ENCODE peak calls at places on chromosomes 4 and X, in eight cellular contexts. One of them, this sample, is unnamed.

GRCh38 chr4:145099653-145100052 is 1.5 kb downstream of the ABCE1 start:
- DNase-seq in activated effector memory CD4-positive, alpha-beta T cell treated with Interleukin-2 at 50 U/mL for 16 hours: no peak
- DNase-seq in A549: no peak
- DNase-seq in T-helper 2 cell: no peak
- DNase-seq in naive thymus-derived CD8-positive, alpha-beta T cell: no peak
- DNase-seq in cardiac muscle cell: peak
- DNase-seq in endothelial cell: no peak
- DNase-seq in Caki2: no peak
- DNase-seq in this sample: no peak

GRCh38 chrX:48569958-48570357 is 4.3 kb upstream of the RBM3 start:
- DNase-seq in activated effector memory CD4-positive, alpha-beta T cell treated with Interleukin-2 at 50 U/mL for 16 hours: no peak
- DNase-seq in A549: no peak
- DNase-seq in T-helper 2 cell: no peak
- DNase-seq in naive thymus-derived CD8-positive, alpha-beta T cell: no peak
- DNase-seq in cardiac muscle cell: no peak
- DNase-seq in endothelial cell: no peak
- DNase-seq in Caki2: no peak
- DNase-seq in this sample: no peak

GRCh38 chr4:28225689-28226353 is 1365.2 kb downstream of the STIM2 start:
- DNase-seq in activated effector memory CD4-positive, alpha-beta T cell treated with Interleukin-2 at 50 U/mL for 16 hours: no peak
- DNase-seq in A549: no peak
- DNase-seq in T-helper 2 cell: no peak
- DNase-seq in naive thymus-derived CD8-positive, alpha-beta T cell: no peak
- DNase-seq in cardiac muscle cell: peak
- DNase-seq in endothelial cell: no peak
- DNase-seq in Caki2: no peak
- DNase-seq in this sample: no peak

GRCh38 chr4:74262522-74262921 is 45.7 kb upstream of the EPGN start:
- DNase-seq in activated effector memory CD4-positive, alpha-beta T cell treated with Interleukin-2 at 50 U/mL for 16 hours: no peak
- DNase-seq in A549: no peak
- DNase-seq in T-helper 2 cell: no peak
- DNase-seq in naive thymus-derived CD8-positive, alpha-beta T cell: no peak
- DNase-seq in cardiac muscle cell: peak
- DNase-seq in endothelial cell: no peak
- DNase-seq in Caki2: no peak
- DNase-seq in this sample: no peak

GRCh38 chr4:98444371-98444770 is 183.2 kb downstream of the RAP1GDS1 start:
- DNase-seq in activated effector memory CD4-positive, alpha-beta T cell treated with Interleukin-2 at 50 U/mL for 16 hours: no peak
- DNase-seq in A549: no peak
- DNase-seq in T-helper 2 cell: no peak
- DNase-seq in naive thymus-derived CD8-positive, alpha-beta T cell: no peak
- DNase-seq in cardiac muscle cell: no peak
- DNase-seq in endothelial cell: no peak
- DNase-seq in Caki2: no peak
- DNase-seq in this sample: no peak

GRCh38 chr4:128566688-128567087 is 242.8 kb upstream of the JADE1 start:
- DNase-seq in activated effector memory CD4-positive, alpha-beta T cell treated with Interleukin-2 at 50 U/mL for 16 hours: no peak
- DNase-seq in A549: no peak
- DNase-seq in T-helper 2 cell: no peak
- DNase-seq in naive thymus-derived CD8-positive, alpha-beta T cell: no peak
- DNase-seq in cardiac muscle cell: no peak
- DNase-seq in endothelial cell: no peak
- DNase-seq in Caki2: no peak
- DNase-seq in this sample: no peak

GRCh38 chr4:4541040-4541631 is 712 bp downstream of the STX18 start:
- DNase-seq in activated effector memory CD4-positive, alpha-beta T cell treated with Interleukin-2 at 50 U/mL for 16 hours: no peak
- DNase-seq in A549: peak
- DNase-seq in T-helper 2 cell: peak
- DNase-seq in naive thymus-derived CD8-positive, alpha-beta T cell: peak
- DNase-seq in cardiac muscle cell: peak
- DNase-seq in endothelial cell: peak
- DNase-seq in Caki2: peak
- DNase-seq in this sample: no peak

GRCh38 chr4:31081375-31081774 is 361.2 kb downstream of the PCDH7 start:
- DNase-seq in activated effector memory CD4-positive, alpha-beta T cell treated with Interleukin-2 at 50 U/mL for 16 hours: no peak
- DNase-seq in A549: no peak
- DNase-seq in T-helper 2 cell: no peak
- DNase-seq in naive thymus-derived CD8-positive, alpha-beta T cell: no peak
- DNase-seq in cardiac muscle cell: peak
- DNase-seq in endothelial cell: no peak
- DNase-seq in Caki2: no peak
- DNase-seq in this sample: no peak

GRCh38 chrX:52852110-52852872 is 15.6 kb downstream of the XAGE3 start:
- DNase-seq in activated effector memory CD4-positive, alpha-beta T cell treated with Interleukin-2 at 50 U/mL for 16 hours: no peak
- DNase-seq in A549: no peak
- DNase-seq in T-helper 2 cell: no peak
- DNase-seq in naive thymus-derived CD8-positive, alpha-beta T cell: no peak
- DNase-seq in cardiac muscle cell: no peak
- DNase-seq in endothelial cell: no peak
- DNase-seq in Caki2: no peak
- DNase-seq in this sample: no peak

GRCh38 chr4:152535236-152535902 is 523 bp downstream of the FBXW7 start:
- DNase-seq in activated effector memory CD4-positive, alpha-beta T cell treated with Interleukin-2 at 50 U/mL for 16 hours: no peak
- DNase-seq in A549: no peak
- DNase-seq in T-helper 2 cell: no peak
- DNase-seq in naive thymus-derived CD8-positive, alpha-beta T cell: peak
- DNase-seq in cardiac muscle cell: no peak
- DNase-seq in endothelial cell: peak
- DNase-seq in Caki2: no peak
- DNase-seq in this sample: no peak

GRCh38 chr4:10115657-10116624 is 658 bp downstream of the WDR1 start:
- DNase-seq in activated effector memory CD4-positive, alpha-beta T cell treated with Interleukin-2 at 50 U/mL for 16 hours: peak
- DNase-seq in A549: peak
- DNase-seq in T-helper 2 cell: peak
- DNase-seq in naive thymus-derived CD8-positive, alpha-beta T cell: peak
- DNase-seq in cardiac muscle cell: peak
- DNase-seq in endothelial cell: peak
- DNase-seq in Caki2: peak
- DNase-seq in this sample: no peak

GRCh38 chrX:145464650-145465049 is 217.3 kb downstream of the SPANXN1 start:
- DNase-seq in activated effector memory CD4-positive, alpha-beta T cell treated with Interleukin-2 at 50 U/mL for 16 hours: no peak
- DNase-seq in A549: no peak
- DNase-seq in T-helper 2 cell: no peak
- DNase-seq in naive thymus-derived CD8-positive, alpha-beta T cell: no peak
- DNase-seq in cardiac muscle cell: no peak
- DNase-seq in endothelial cell: no peak
- DNase-seq in Caki2: no peak
- DNase-seq in this sample: no peak

GRCh38 chr4:109665783-109666455 is 37.3 kb downstream of the CASP6 start:
- DNase-seq in activated effector memory CD4-positive, alpha-beta T cell treated with Interleukin-2 at 50 U/mL for 16 hours: no peak
- DNase-seq in A549: no peak
- DNase-seq in T-helper 2 cell: no peak
- DNase-seq in naive thymus-derived CD8-positive, alpha-beta T cell: no peak
- DNase-seq in cardiac muscle cell: no peak
- DNase-seq in endothelial cell: no peak
- DNase-seq in Caki2: no peak
- DNase-seq in this sample: no peak

This sample was measured in BE2C.